ENCODE peak calls at places on chromosomes 5 and 9, in seven cellular contexts. One of them, this sample, is unnamed.

GRCh38 chr9:214488-215448 is at the start of gene DOCK8:
- DNase-seq in suprapubic skin: peak
- DNase-seq in CD4-positive, alpha-beta memory T cell: peak
- DNase-seq in uterus: peak
- DNase-seq in tibial artery: peak
- DNase-seq in left ventricle myocardium inferior: peak
- DNase-seq in SJSA1: peak
- DNase-seq in this sample: peak

GRCh38 chr9:89095755-89096154 is 82.9 kb downstream of the SHC3 start:
- DNase-seq in suprapubic skin: no peak
- DNase-seq in CD4-positive, alpha-beta memory T cell: no peak
- DNase-seq in uterus: no peak
- DNase-seq in tibial artery: no peak
- DNase-seq in left ventricle myocardium inferior: no peak
- DNase-seq in SJSA1: peak
- DNase-seq in this sample: no peak

GRCh38 chr5:149123211-149123610 is 18.1 kb upstream of the ABLIM3 start:
- DNase-seq in suprapubic skin: no peak
- DNase-seq in CD4-positive, alpha-beta memory T cell: no peak
- DNase-seq in uterus: no peak
- DNase-seq in tibial artery: no peak
- DNase-seq in left ventricle myocardium inferior: no peak
- DNase-seq in SJSA1: no peak
- DNase-seq in this sample: no peak

GRCh38 chr5:17895296-17896058 is 261.2 kb downstream of the TAF11L14 start:
- DNase-seq in suprapubic skin: no peak
- DNase-seq in CD4-positive, alpha-beta memory T cell: no peak
- DNase-seq in uterus: no peak
- DNase-seq in tibial artery: no peak
- DNase-seq in left ventricle myocardium inferior: no peak
- DNase-seq in SJSA1: no peak
- DNase-seq in this sample: no peak

GRCh38 chr5:134561871-134562296 is 36.4 kb downstream of the JADE2 start:
- DNase-seq in suprapubic skin: no peak
- DNase-seq in CD4-positive, alpha-beta memory T cell: no peak
- DNase-seq in uterus: no peak
- DNase-seq in tibial artery: no peak
- DNase-seq in left ventricle myocardium inferior: peak
- DNase-seq in SJSA1: peak
- DNase-seq in this sample: peak

GRCh38 chr9:31394040-31394473 is 990.4 kb upstream of the ACO1 start:
- DNase-seq in suprapubic skin: no peak
- DNase-seq in CD4-positive, alpha-beta memory T cell: no peak
- DNase-seq in uterus: no peak
- DNase-seq in tibial artery: no peak
- DNase-seq in left ventricle myocardium inferior: no peak
- DNase-seq in SJSA1: no peak
- DNase-seq in this sample: no peak

GRCh38 chr5:53381-54174 is 38.4 kb upstream of the PLEKHG4B start:
- DNase-seq in suprapubic skin: no peak
- DNase-seq in CD4-positive, alpha-beta memory T cell: no peak
- DNase-seq in uterus: no peak
- DNase-seq in tibial artery: no peak
- DNase-seq in left ventricle myocardium inferior: no peak
- DNase-seq in SJSA1: no peak
- DNase-seq in this sample: peak

GRCh38 chr9:112971415-112971814 is 40.6 kb downstream of the ZNF883 start:
- DNase-seq in suprapubic skin: no peak
- DNase-seq in CD4-positive, alpha-beta memory T cell: no peak
- DNase-seq in uterus: no peak
- DNase-seq in tibial artery: no peak
- DNase-seq in left ventricle myocardium inferior: no peak
- DNase-seq in SJSA1: no peak
- DNase-seq in this sample: peak

GRCh38 chr5:103561670-103562069 is 919 bp downstream of the NUDT12 start:
- DNase-seq in suprapubic skin: no peak
- DNase-seq in CD4-positive, alpha-beta memory T cell: no peak
- DNase-seq in uterus: no peak
- DNase-seq in tibial artery: no peak
- DNase-seq in left ventricle myocardium inferior: no peak
- DNase-seq in SJSA1: peak
- DNase-seq in this sample: no peak

GRCh38 chr5:181035991-181036815 is 3.9 kb upstream of the BTNL9 start:
- DNase-seq in suprapubic skin: peak
- DNase-seq in CD4-positive, alpha-beta memory T cell: no peak
- DNase-seq in uterus: no peak
- DNase-seq in tibial artery: no peak
- DNase-seq in left ventricle myocardium inferior: no peak
- DNase-seq in SJSA1: no peak
- DNase-seq in this sample: no peak

GRCh38 chr9:133125706-133126696 is 5.0 kb upstream of the RALGDS start:
- DNase-seq in suprapubic skin: no peak
- DNase-seq in CD4-positive, alpha-beta memory T cell: no peak
- DNase-seq in uterus: peak
- DNase-seq in tibial artery: no peak
- DNase-seq in left ventricle myocardium inferior: no peak
- DNase-seq in SJSA1: no peak
- DNase-seq in this sample: no peak
- H3K27ac ChIP-seq in suprapubic skin: peak
- H3K27ac ChIP-seq in CD4-positive, alpha-beta memory T cell: peak
- H3K27ac ChIP-seq in uterus: peak
- H3K27ac ChIP-seq in tibial artery: peak
- H3K27ac ChIP-seq in left ventricle myocardium inferior: peak
- H3K27ac ChIP-seq in SJSA1: no peak
- H3K27ac ChIP-seq in this sample: no peak

GRCh38 chr9:98085955-98086354 is 29.4 kb downstream of the NANS start:
- DNase-seq in suprapubic skin: peak
- DNase-seq in CD4-positive, alpha-beta memory T cell: no peak
- DNase-seq in uterus: no peak
- DNase-seq in tibial artery: peak
- DNase-seq in left ventricle myocardium inferior: no peak
- DNase-seq in SJSA1: no peak
- DNase-seq in this sample: peak
- H3K27ac ChIP-seq in suprapubic skin: no peak
- H3K27ac ChIP-seq in CD4-positive, alpha-beta memory T cell: no peak
- H3K27ac ChIP-seq in uterus: no peak
- H3K27ac ChIP-seq in tibial artery: no peak
- H3K27ac ChIP-seq in left ventricle myocardium inferior: no peak
- H3K27ac ChIP-seq in SJSA1: no peak
- H3K27ac ChIP-seq in this sample: no peak

DNA sequence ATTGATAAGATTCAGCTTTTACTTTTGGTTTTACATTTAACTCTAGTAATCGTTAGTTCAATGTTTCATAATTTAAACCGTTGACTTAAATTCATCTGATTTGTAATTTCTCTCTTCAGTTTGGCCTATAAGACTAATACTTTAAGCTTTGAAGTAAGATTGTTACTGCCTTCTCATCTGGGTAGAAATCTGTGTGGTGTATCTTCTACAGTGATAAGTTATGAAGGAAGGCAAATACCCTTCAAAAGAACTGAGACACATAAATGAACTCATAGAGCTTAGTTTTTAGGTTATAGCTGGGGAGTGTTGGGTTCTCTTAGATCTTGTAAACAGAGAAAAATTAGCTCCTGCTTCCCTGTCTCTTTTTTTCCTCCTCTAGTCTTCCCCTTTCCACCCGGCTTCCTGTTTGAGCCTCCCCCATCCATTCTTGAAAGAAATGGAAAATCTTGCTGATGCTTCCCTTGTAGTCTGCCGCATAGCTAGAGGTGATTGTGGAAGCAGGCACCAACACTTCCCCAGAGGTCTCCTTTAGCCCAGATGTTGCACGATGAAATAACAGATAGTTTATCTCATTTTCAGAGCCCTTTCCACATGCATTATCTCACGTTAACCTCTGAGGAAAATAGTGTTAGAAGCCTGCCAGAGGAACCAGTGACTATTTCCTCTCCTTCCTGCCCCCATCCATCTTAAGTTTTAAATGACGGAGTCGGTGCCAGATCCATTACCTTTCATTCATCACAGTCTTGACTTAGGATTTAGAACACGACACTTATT is 2.1 kb upstream of the F2RL2 start:
- DNase-seq in suprapubic skin: no peak
- DNase-seq in CD4-positive, alpha-beta memory T cell: no peak
- DNase-seq in uterus: no peak
- DNase-seq in tibial artery: no peak
- DNase-seq in left ventricle myocardium inferior: no peak
- DNase-seq in SJSA1: no peak
- DNase-seq in this sample: no peak
- H3K27ac ChIP-seq in suprapubic skin: no peak
- H3K27ac ChIP-seq in CD4-positive, alpha-beta memory T cell: no peak
- H3K27ac ChIP-seq in uterus: no peak
- H3K27ac ChIP-seq in tibial artery: no peak
- H3K27ac ChIP-seq in left ventricle myocardium inferior: no peak
- H3K27ac ChIP-seq in SJSA1: no peak
- H3K27ac ChIP-seq in this sample: no peak

GRCh38 chr5:44388504-44389409 is 463 bp downstream of the FGF10 start:
- DNase-seq in suprapubic skin: peak
- DNase-seq in CD4-positive, alpha-beta memory T cell: no peak
- DNase-seq in uterus: peak
- DNase-seq in tibial artery: peak
- DNase-seq in left ventricle myocardium inferior: peak
- DNase-seq in SJSA1: peak
- DNase-seq in this sample: no peak
- H3K27ac ChIP-seq in suprapubic skin: peak
- H3K27ac ChIP-seq in CD4-positive, alpha-beta memory T cell: no peak
- H3K27ac ChIP-seq in uterus: peak
- H3K27ac ChIP-seq in tibial artery: peak
- H3K27ac ChIP-seq in left ventricle myocardium inferior: peak
- H3K27ac ChIP-seq in SJSA1: no peak
- H3K27ac ChIP-seq in this sample: no peak

DNA sequence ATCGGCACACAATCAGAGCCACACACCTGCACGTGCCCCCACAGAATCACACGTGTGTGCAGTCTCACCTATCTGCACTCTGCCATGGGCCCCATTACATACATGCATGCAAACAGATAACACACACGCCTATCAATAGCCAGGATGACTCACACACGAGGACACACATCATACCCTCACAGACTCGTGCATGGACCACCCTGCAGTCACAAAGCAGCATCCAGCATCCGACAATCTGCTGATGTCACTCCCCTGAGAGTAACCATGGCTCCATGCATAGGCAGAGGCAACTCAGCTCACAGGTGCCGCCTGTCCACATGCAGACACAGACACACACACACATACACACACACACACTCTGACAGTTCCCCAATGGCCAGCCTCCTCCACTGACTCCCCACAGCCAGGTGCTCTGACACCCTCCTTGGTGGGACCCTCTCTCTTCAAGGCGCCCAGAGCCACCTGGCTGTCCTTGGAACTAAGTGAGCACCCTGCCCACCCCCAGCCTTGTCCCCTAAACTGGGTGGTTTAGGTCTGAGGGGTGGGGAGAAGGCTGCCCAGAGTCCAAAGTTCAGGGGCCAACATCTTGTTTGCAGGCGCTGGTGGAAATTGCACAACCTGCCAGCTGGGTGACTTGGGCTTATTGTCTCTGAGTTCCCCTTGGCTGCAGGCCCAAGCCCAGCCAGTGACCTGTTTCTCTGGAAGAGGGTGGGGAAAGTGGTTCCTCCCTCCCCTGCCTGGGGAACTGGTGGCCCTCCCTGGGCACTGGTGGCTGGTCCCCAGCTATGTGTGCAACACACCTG is 34.6 kb upstream of the NEK6 start:
- DNase-seq in suprapubic skin: peak
- DNase-seq in CD4-positive, alpha-beta memory T cell: no peak
- DNase-seq in uterus: peak
- DNase-seq in tibial artery: peak
- DNase-seq in left ventricle myocardium inferior: peak
- DNase-seq in SJSA1: no peak
- DNase-seq in this sample: no peak
- H3K27ac ChIP-seq in suprapubic skin: no peak
- H3K27ac ChIP-seq in CD4-positive, alpha-beta memory T cell: no peak
- H3K27ac ChIP-seq in uterus: no peak
- H3K27ac ChIP-seq in tibial artery: no peak
- H3K27ac ChIP-seq in left ventricle myocardium inferior: peak
- H3K27ac ChIP-seq in SJSA1: no peak
- H3K27ac ChIP-seq in this sample: peak

DNA sequence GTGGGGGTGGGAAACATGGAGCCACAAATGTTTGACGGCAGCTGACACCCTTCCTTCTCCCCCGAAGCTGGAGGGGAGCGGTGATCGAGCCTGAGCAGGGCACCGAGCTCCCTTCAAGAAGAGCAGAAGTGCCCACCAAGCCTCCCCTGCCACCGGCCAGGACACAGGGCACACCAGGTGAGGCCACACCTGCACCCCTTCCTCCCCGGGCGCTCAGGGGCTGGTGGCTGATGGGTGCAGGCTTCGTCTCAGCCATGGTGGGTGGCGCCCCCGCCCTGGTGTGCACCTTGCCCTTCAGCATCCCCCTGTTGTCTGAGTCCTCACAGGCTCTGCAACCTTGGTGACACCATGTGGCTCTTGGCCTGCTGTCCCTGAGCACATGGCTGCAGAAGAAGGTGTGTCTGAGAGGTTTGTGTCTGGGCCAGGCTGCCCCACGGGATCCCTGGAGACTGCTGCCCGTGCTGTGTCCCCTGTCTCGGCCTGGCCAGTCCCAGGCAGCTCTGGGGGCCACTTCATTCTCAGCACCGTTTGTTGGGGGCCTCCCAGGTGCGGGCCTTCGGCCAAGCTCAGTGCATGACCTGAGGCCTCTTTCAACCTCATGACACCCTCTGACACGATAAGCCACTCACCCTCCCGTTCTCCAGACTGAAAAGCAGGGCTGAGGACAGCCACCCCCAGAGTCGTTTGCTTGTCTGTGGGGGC is 11.1 kb downstream of the MAN1B1 start:
- DNase-seq in suprapubic skin: no peak
- DNase-seq in CD4-positive, alpha-beta memory T cell: no peak
- DNase-seq in uterus: no peak
- DNase-seq in tibial artery: no peak
- DNase-seq in left ventricle myocardium inferior: no peak
- DNase-seq in SJSA1: no peak
- DNase-seq in this sample: no peak
- H3K27ac ChIP-seq in suprapubic skin: no peak
- H3K27ac ChIP-seq in CD4-positive, alpha-beta memory T cell: no peak
- H3K27ac ChIP-seq in uterus: no peak
- H3K27ac ChIP-seq in tibial artery: no peak
- H3K27ac ChIP-seq in left ventricle myocardium inferior: no peak
- H3K27ac ChIP-seq in SJSA1: no peak
- H3K27ac ChIP-seq in this sample: no peak